ENCODE peak calls at places on chromosomes 2 and 18, in five cellular contexts. W, O, I, M and B are unnamed samples.

GRCh38 chr2:178674122-178674521 is 133.1 kb downstream of the TTN start:
- DNase-seq in W (no peak), O (no peak), I (no peak), M (no peak), B (no peak)

GRCh38 chr2:238864207-238865014 is 16.5 kb downstream of the TWIST2 start:
- DNase-seq in W (peak; percentile 40), O (peak; percentile 5), I (peak; percentile 94), M (peak; percentile 59), B (no peak)

GRCh38 chr2:30939354-30939753 is 132.1 kb upstream of the CAPN13 start:
- DNase-seq in W (no peak), O (no peak), I (no peak), M (no peak), B (no peak)

GRCh38 chr2:173997779-173998178 is 32.6 kb upstream of the SP3 start:
- DNase-seq in W (no peak), O (no peak), I (no peak), M (no peak), B (no peak)

GRCh38 chr2:167177196-167177595 is 288.9 kb downstream of the XIRP2 start:
- DNase-seq in W (no peak), O (no peak), I (no peak), M (no peak), B (no peak)

GRCh38 chr18:13216092-13216582 is 2.4 kb upstream of the LDLRAD4 start:
- DNase-seq in W (no peak), O (peak; percentile 52), I (peak; percentile 16), M (peak; percentile 27), B (peak; percentile 68)

GRCh38 chr2:215286309-215286708 is 25.6 kb upstream of the ATIC start:
- DNase-seq in W (no peak), O (no peak), I (no peak), M (no peak), B (no peak)

GRCh38 chr18:74476154-74476553 is 19.0 kb upstream of the DIPK1C start:
- DNase-seq in W (no peak), O (no peak), I (no peak), M (no peak), B (no peak)

GRCh38 chr18:48459016-48459415 is 49.8 kb upstream of the ZBTB7C start:
- DNase-seq in W (no peak), O (no peak), I (no peak), M (no peak), B (no peak)

GRCh38 chr18:59736061-59736460 is 38.8 kb upstream of the CCBE1 start:
- DNase-seq in W (no peak), O (no peak), I (peak; percentile 87), M (no peak), B (no peak)

GRCh38 chr2:41698787-41699422 is 348.9 kb upstream of the PKDCC start:
- DNase-seq in W (peak; percentile 6), O (no peak), I (no peak), M (no peak), B (no peak)

GRCh38 chr2:179341152-179341866 is 76.7 kb upstream of the SESTD1 start:
- DNase-seq in W (no peak), O (peak; percentile 79), I (no peak), M (no peak), B (no peak)

GRCh38 chr2:88091943-88092342 is 24.3 kb downstream of the SMYD1 start:
- DNase-seq in W (no peak), O (no peak), I (no peak), M (no peak), B (no peak)

GRCh38 chr2:201257941-201258665 is 2.2 kb upstream of the CASP8 start:
- DNase-seq in W (peak; percentile 89), O (peak; percentile 53), I (peak; percentile 94), M (peak; percentile 88), B (peak; percentile 54)

GRCh38 chr2:43905388-43905803 is 66.6 kb downstream of the ABCG8 start:
- DNase-seq in W (no peak), O (no peak), I (no peak), M (no peak), B (peak; percentile 97)

GRCh38 chr18:361941-362913 is 94.4 kb upstream of the THOC1 start:
- DNase-seq in W (no peak), O (no peak), I (peak; percentile 45), M (no peak), B (no peak)

GRCh38 chr2:101339236-101339865 is 30.9 kb upstream of the RNF149 start:
- DNase-seq in W (no peak), O (no peak), I (no peak), M (no peak), B (no peak)

GRCh38 chr2:68807821-68808266 is 63.4 kb downstream of the BMP10 start:
- DNase-seq in W (no peak), O (no peak), I (no peak), M (no peak), B (no peak)